ENCODE peak calls at places on chromosomes 13 and 19, in eight cellular contexts. S is IMR-90, D is K562, B is heart left ventricle, Z is A549, C is tibial nerve, O is adrenal gland, A is right lobe of liver. E is an unnamed sample.

GRCh38 chr19:49875801-49876421 is 1.2 kb downstream of the AKT1S1 start:
- DNase-seq in S (peak; percentile 29), D (peak; percentile 59), B (peak; percentile 86), Z (peak; percentile 79), C (peak; percentile 55), O (peak; percentile 67), A (peak; percentile 73), E (peak; percentile 87)

GRCh38 chr19:38252935-38253691 is 3.1 kb downstream of the PPP1R14A start:
- DNase-seq in S (no peak), D (peak; percentile 9), B (peak; percentile 81), Z (no peak), C (no peak), O (peak; percentile 33), A (peak; percentile 25), E (no peak)

GRCh38 chr13:74061939-74062595 is 72.1 kb downstream of the KLF12 start:
- DNase-seq in S (peak; percentile 47), D (no peak), B (no peak), Z (no peak), C (peak; percentile 22), O (no peak), A (no peak), E (no peak)

GRCh38 chr19:29745253-29745652 is 30.2 kb upstream of the C19orf12 start:
- DNase-seq in S (no peak), D (peak; percentile 18), B (no peak), Z (no peak), C (no peak), O (no peak), A (no peak), E (no peak)

GRCh38 chr19:58274771-58275199 is 4.0 kb upstream of the ZNF8 start:
- DNase-seq in S (peak; percentile 35), D (no peak), B (no peak), Z (no peak), C (no peak), O (no peak), A (no peak), E (no peak)

GRCh38 chr19:29098091-29098490 is 114.9 kb downstream of the UQCRFS1 start:
- DNase-seq in S (no peak), D (no peak), B (no peak), Z (no peak), C (no peak), O (peak; percentile 36), A (no peak), E (no peak)

GRCh38 chr19:49468199-49468598 is 5.8 kb upstream of the FLT3LG start:
- DNase-seq in S (no peak), D (peak; percentile 5), B (no peak), Z (no peak), C (no peak), O (no peak), A (no peak), E (no peak)

GRCh38 chr19:52785506-52785905 is 1.1 kb downstream of the ZNF600 start:
- DNase-seq in S (no peak), D (no peak), B (no peak), Z (no peak), C (no peak), O (no peak), A (no peak), E (no peak)

GRCh38 chr19:55080915-55081772 is 5.5 kb downstream of the EPS8L1 start:
- DNase-seq in S (peak; percentile 44), D (peak; percentile 95), B (peak; percentile 93), Z (peak; percentile 77), C (peak; percentile 45), O (peak; percentile 71), A (peak; percentile 77), E (peak; percentile 90)

GRCh38 chr13:35131471-35131870 is 189.4 kb downstream of the NBEA start:
- DNase-seq in S (no peak), D (no peak), B (no peak), Z (no peak), C (no peak), O (no peak), A (no peak), E (no peak)

GRCh38 chr19:44685877-44686276 is 13.1 kb upstream of the CEACAM16 start:
- DNase-seq in S (peak; percentile 74), D (no peak), B (no peak), Z (peak; percentile 60), C (no peak), O (no peak), A (no peak), E (no peak)

GRCh38 chr19:33684550-33685303 is 63.0 kb downstream of the CHST8 start:
- DNase-seq in S (no peak), D (no peak), B (peak; percentile 51), Z (no peak), C (no peak), O (peak; percentile 21), A (no peak), E (peak; percentile 43)

GRCh38 chr13:36395280-36395679 is 37.0 kb upstream of the CCNA1 start:
- DNase-seq in S (peak; percentile 66), D (no peak), B (no peak), Z (peak; percentile 5), C (no peak), O (no peak), A (no peak), E (no peak)

GRCh38 chr19:10110972-10111317 is 548 bp upstream of the P2RY11 start:
- DNase-seq in S (no peak), D (no peak), B (no peak), Z (no peak), C (no peak), O (no peak), A (no peak), E (no peak)

GRCh38 chr19:55005684-55006488 is 32.2 kb downstream of the GP6 start:
- DNase-seq in S (no peak), D (peak; percentile 87), B (no peak), Z (peak; percentile 82), C (peak; percentile 26), O (peak; percentile 10), A (no peak), E (no peak)

GRCh38 chr19:48391100-48392005 is at the start of gene KDELR1:
- DNase-seq in S (peak; percentile 60), D (peak; percentile 92), B (peak; percentile 92), Z (peak; percentile 78), C (peak; percentile 71), O (peak; percentile 78), A (peak; percentile 87), E (peak; percentile 85)
- TF ChIP-seq POLR2A in S (no peak), D (peak; percentile 79), B (no peak), Z (peak; percentile 72), C (peak; percentile 60), O (peak; percentile 37), A (peak; percentile 33), E (no peak)

GRCh38 chr13:40776232-40776631 is 5.2 kb upstream of the MRPS31 start:
- DNase-seq in S (no peak), D (no peak), B (no peak), Z (no peak), C (no peak), O (no peak), A (no peak), E (no peak)

GRCh38 chr13:40776681-40777165 is 5.7 kb upstream of the MRPS31 start:
- DNase-seq in S (peak; percentile 55), D (no peak), B (no peak), Z (no peak), C (no peak), O (no peak), A (no peak), E (no peak)

GRCh38 chr13:40779049-40779448 is 8.1 kb upstream of the MRPS31 start:
- DNase-seq in S (no peak), D (no peak), B (no peak), Z (no peak), C (no peak), O (no peak), A (no peak), E (no peak)

GRCh38 chr13:40777957-40778235 is 6.9 kb upstream of the MRPS31 start:
- DNase-seq in S (no peak), D (no peak), B (no peak), Z (no peak), C (no peak), O (no peak), A (no peak), E (no peak)

DNA sequence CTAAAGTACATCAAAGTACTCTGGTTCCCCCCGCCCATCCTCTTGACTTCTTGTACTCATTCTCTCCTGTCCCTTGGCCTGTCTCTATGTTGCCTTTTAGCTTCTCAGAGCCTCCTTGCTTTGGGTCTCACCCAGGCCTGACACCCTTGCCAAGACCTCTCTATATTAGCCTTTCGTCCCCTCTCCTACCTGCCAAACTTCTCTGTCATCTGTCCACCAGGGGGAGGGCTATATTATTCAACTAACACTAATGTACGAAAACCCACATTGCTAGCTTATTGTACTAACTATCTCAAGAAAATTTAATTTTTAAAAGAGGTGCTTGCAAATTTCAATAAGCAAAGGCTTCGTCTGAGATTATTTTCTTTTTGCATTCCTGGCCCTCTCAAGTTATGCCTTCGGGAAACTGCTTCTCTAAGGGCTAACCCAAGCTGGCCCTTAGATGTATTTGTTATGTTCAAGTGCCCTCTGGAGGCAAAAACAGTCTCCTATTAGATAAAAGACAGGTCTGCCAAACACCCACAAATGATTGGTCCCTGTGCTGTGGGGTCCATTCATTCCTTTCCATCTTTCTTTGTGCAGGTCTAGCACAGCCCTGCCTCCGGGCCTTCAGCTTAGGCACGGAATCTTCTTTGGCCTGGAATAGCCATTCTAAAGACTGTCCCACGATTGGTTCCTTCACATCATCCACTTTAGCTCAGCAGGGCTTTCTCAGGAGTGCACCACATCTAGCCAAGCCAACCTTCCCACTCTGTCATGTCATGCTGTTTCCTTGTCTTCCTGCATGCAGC is 6.4 kb upstream of the MRPS31 start:
- DNase-seq in S (peak; percentile 37), D (peak; percentile 26), B (no peak), Z (peak; percentile 35), C (peak; percentile 64), O (peak; percentile 27), A (no peak), E (no peak)
- H3K4me3 ChIP-seq in S (no peak overlapping the region), D (peak overlapping the region; percentile 28), B (peak overlapping the region; percentile 23), Z (peak overlapping the region; percentile 42), C (no peak overlapping the region), O (peak overlapping the region; percentile 31), A (peak overlapping the region; percentile 26), E (peak overlapping the region; percentile 24)

GRCh38 chr19:48318286-48318987 is 6.9 kb upstream of the EMP3 start:
- DNase-seq in S (no peak), D (no peak), B (no peak), Z (no peak), C (no peak), O (no peak), A (peak; percentile 24), E (no peak)

GRCh38 chr19:48321372-48321621 is 4.1 kb upstream of the EMP3 start:
- DNase-seq in S (peak; percentile 77), D (peak; percentile 97), B (peak; percentile 99), Z (peak; percentile 99), C (peak; percentile 94), O (peak; percentile 99), A (peak; percentile 99), E (peak; percentile 99)

GRCh38 chr19:48325265-48325910 is at the start of gene EMP3:
- DNase-seq in S (peak; percentile 92), D (peak; percentile 73), B (peak; percentile 86), Z (peak; percentile 93), C (peak; percentile 79), O (peak; percentile 90), A (peak; percentile 57), E (peak; percentile 92)

GRCh38 chr19:48319647-48320537 is 5.5 kb upstream of the EMP3 start:
- DNase-seq in S (peak; percentile 75), D (peak; percentile 78), B (peak; percentile 91), Z (peak; percentile 89), C (peak; percentile 92), O (peak; percentile 87), A (peak; percentile 88), E (peak; percentile 91)

GRCh38 chr19:48321622-48322591 is 3.4 kb upstream of the EMP3 start:
- DNase-seq in S (peak; percentile 98), D (peak; percentile 95), B (peak; percentile 100), Z (peak; percentile 94), C (peak; percentile 98), O (peak; percentile 99), A (peak; percentile 100), E (peak; percentile 100)
- TF ChIP-seq CTCF in S (peak; percentile 15), D (peak; percentile 37), B (peak; percentile 45), Z (no peak), C (peak; percentile 18), O (no peak), A (peak; percentile 32), E (no peak)

GRCh38 chr19:7658219-7658686 is 10.6 kb upstream of the RETN start:
- DNase-seq in S (no peak), D (no peak), B (no peak), Z (no peak), C (no peak), O (no peak), A (no peak), E (no peak)
- TF ChIP-seq POLR2A in S (no peak), D (no peak), B (no peak), Z (no peak), C (no peak), O (no peak), A (no peak), E (no peak)

E was measured in suprapubic skin.